ENCODE peak calls at places on chromosomes 16 and 17, in seven cellular contexts. F, G, L, R, C, X and S are unnamed samples.

GRCh38 chr17:8957721-8958120 is 7.8 kb downstream of the PIK3R5 start:
- DNase-seq in F (no peak), G (no peak), L (no peak), R (no peak), C (no peak), X (no peak), S (no peak)

GRCh38 chr17:71460943-71461342 is 659.9 kb upstream of the SOX9 start:
- DNase-seq in F (peak; percentile 28), G (no peak), L (no peak), R (no peak), C (no peak), X (peak; percentile 28), S (peak; percentile 24)

GRCh38 chr17:82889496-82890338 is 49.9 kb upstream of the ZNF750 start:
- DNase-seq in F (no peak), G (no peak), L (no peak), R (no peak), C (peak; percentile 92), X (peak; percentile 16), S (no peak)

GRCh38 chr17:43766413-43767052 is 7.9 kb upstream of the SOST start:
- DNase-seq in F (peak; percentile 72), G (no peak), L (peak; percentile 70), R (no peak), C (peak; percentile 58), X (peak; percentile 39), S (peak; percentile 86)

GRCh38 chr16:79318137-79318899 is 282.2 kb downstream of the MAF start:
- DNase-seq in F (no peak), G (no peak), L (no peak), R (no peak), C (no peak), X (no peak), S (no peak)

GRCh38 chr17:49093131-49093530 is 39.4 kb upstream of the B4GALNT2 start:
- DNase-seq in F (no peak), G (no peak), L (no peak), R (no peak), C (no peak), X (no peak), S (no peak)

GRCh38 chr17:72840019-72840418 is 252.5 kb downstream of the SLC39A11 start:
- DNase-seq in F (no peak), G (no peak), L (no peak), R (no peak), C (no peak), X (no peak), S (no peak)

GRCh38 chr17:55062921-55063320 is 94.4 kb downstream of the STXBP4 start:
- DNase-seq in F (no peak), G (no peak), L (no peak), R (no peak), C (no peak), X (no peak), S (no peak)

GRCh38 chr17:1402268-1402598 is 2.2 kb upstream of the YWHAE start:
- DNase-seq in F (no peak), G (no peak), L (no peak), R (no peak), C (no peak), X (no peak), S (no peak)

GRCh38 chr16:28053461-28053860 is 10.1 kb downstream of the GSG1L start:
- DNase-seq in F (no peak), G (no peak), L (no peak), R (no peak), C (no peak), X (no peak), S (no peak)

DNA sequence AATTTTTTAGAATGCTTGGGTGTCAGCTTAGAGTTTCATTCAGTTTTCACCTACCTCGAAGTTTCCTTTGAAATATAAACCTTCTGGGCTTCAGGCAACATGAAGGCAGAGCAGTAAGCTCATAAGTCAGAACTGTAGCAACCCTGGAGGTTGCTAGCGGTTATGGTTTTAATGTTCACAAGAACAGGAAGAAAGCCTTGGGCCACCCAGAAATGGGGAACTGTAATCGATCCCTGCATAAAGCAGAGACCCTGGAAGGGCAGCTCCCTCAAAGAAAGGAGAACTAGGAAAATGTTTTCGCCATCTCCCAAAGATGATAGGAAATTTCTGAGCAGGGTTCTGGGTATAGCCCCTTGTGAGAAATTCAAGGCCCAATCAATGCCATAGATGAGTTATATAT is 47.9 kb upstream of the RASL10B start:
- DNase-seq in F (no peak), G (no peak), L (no peak), R (no peak), C (no peak), X (no peak), S (no peak)
- TF ChIP-seq SP1 in F (no peak), G (no peak), L (no peak), R (no peak), C (no peak), X (no peak), S (no peak)

DNA sequence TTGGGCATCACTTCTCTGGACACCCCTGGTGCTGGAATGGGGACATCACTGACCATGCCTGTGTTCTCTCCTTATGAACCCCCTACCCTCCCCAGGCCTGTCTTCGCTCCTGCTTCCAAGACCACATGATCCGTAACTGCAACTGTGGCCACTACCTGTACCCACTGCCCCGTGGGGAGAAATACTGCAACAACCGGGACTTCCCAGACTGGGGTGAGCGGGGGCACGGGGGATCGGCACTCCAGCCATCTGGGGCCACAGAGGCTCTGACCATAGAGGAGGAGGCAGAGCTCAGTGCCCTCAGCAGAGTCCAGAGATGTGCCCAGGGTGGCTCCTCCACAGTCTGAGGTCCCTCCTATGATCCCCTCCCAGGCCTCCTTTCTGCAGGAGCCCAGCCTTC is 73.5 kb downstream of the SCNN1B start:
- DNase-seq in F (no peak), G (no peak), L (no peak), R (no peak), C (no peak), X (no peak), S (no peak)
- TF ChIP-seq SP1 in F (no peak), G (no peak), L (no peak), R (no peak), C (no peak), X (no peak), S (no peak)

GRCh38 chr17:7263801-7264078 is 1.5 kb upstream of the CLDN7 start:
- DNase-seq in F (no peak), G (no peak), L (no peak), R (no peak), C (no peak), X (no peak), S (no peak)
- TF ChIP-seq SP1 in F (no peak), G (no peak), L (no peak), R (no peak), C (no peak), X (no peak), S (no peak)

DNA sequence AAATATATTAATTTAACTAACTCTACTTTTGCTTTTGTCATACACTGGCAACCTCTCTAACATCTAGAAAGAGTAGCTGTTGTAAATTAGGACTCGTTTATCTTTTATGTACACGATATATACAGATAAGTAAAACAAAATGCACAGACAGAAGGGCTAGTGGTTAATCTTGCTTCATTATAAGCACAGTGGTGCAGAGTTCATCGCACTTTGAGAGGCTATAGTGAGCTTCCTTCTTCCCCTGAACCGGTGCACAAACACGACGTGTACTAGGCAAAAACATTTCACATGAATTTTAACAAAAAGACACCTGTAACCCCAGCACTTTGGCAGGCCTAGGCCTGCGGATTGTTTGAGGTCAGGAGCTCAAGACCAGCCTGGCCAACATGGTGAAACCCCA is 10.4 kb upstream of the GOT2 start:
- DNase-seq in F (no peak), G (no peak), L (no peak), R (no peak), C (no peak), X (no peak), S (no peak)
- TF ChIP-seq SP1 in F (no peak), G (no peak), L (no peak), R (no peak), C (no peak), X (no peak), S (no peak)

DNA sequence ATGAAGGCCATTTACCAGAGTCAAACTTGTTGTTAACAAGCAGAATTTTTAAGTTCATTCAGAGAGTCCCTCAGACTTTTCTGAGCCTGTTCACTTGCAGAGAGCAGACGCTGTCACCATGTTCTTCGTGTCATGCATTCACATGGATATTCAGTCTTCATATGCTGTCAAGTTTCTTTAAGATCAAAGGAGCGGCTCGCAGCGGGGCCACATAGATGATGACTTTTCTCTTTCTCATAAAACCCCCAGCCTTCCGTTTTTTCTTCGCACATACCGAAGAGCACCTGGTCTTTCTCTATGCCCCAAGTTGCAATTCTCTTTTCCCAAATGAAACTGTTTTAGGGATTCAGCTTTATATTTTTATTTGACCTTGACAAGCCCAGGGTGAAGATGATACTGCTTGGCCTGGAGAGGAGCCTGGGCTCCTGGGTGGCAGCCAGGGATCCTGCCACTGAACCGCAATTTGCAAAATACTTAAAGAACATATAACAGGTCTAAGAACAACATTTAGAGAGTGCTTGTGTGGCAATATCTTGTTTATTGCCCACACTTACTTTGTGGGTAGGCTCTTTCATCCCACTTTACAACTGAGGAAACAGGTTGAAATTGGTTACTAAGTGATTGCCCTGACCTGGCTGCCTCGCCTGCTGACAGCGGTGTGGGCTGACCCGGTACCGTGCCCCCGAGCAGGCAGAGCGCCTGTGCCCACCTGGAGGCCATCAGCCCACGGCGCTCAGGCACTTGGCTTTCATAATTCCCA is 22.9 kb downstream of the SEC14L1 start:
- DNase-seq in F (no peak), G (no peak), L (no peak), R (no peak), C (no peak), X (no peak), S (no peak)
- TF ChIP-seq SP1 in F (no peak), G (no peak), L (no peak), R (no peak), C (no peak), X (no peak), S (no peak)

GRCh38 chr16:48384982-48385271 is 286 bp downstream of the SIAH1 start:
- DNase-seq in F (peak; percentile 54), G (no peak), L (no peak), R (no peak), C (no peak), X (no peak), S (no peak)

GRCh38 chr16:48383877-48384304 is 1.3 kb downstream of the SIAH1 start:
- DNase-seq in F (no peak), G (no peak), L (no peak), R (no peak), C (peak; percentile 70), X (no peak), S (no peak)

GRCh38 chr16:48385272-48385953 is at the start of gene SIAH1:
- DNase-seq in F (peak; percentile 92), G (no peak), L (peak; percentile 94), R (peak; percentile 50), C (peak; percentile 71), X (no peak), S (peak; percentile 87)

GRCh38 chr16:48383204-48383876 is 1.9 kb downstream of the SIAH1 start:
- DNase-seq in F (no peak), G (no peak), L (no peak), R (no peak), C (no peak), X (no peak), S (no peak)

GRCh38 chr16:48384305-48384981 is 770 bp downstream of the SIAH1 start:
- DNase-seq in F (peak; percentile 61), G (no peak), L (peak; percentile 78), R (no peak), C (peak; percentile 41), X (no peak), S (peak; percentile 64)
- TF ChIP-seq SP1 in F (no peak), G (no peak), L (no peak), R (no peak), C (no peak), X (no peak), S (no peak)

GRCh38 chr17:17118399-17118798 is 76.1 kb downstream of the MPRIP start:
- DNase-seq in F (no peak), G (no peak), L (no peak), R (no peak), C (peak; percentile 45), X (no peak), S (no peak)
- TF ChIP-seq SP1 in F (no peak), G (no peak), L (no peak), R (no peak), C (no peak), X (no peak), S (no peak)